ENCODE peak calls at places on chromosomes 3 and 15, in five cellular contexts. F, P, T, V and Z are unnamed samples.

GRCh38 chr3:51751287-51751686 is 27.8 kb downstream of the IQCF6 start:
- ATAC-seq in F (no peak), P (no peak), T (no peak), V (no peak), Z (no peak)

GRCh38 chr15:65084500-65085206 is 8.1 kb downstream of the KBTBD13 start:
- ATAC-seq in F (no peak), P (no peak), T (no peak), V (no peak), Z (no peak)

GRCh38 chr15:81375461-81375860 is 1.4 kb upstream of the TMC3 start:
- ATAC-seq in F (no peak), P (no peak), T (no peak), V (no peak), Z (no peak)

GRCh38 chr15:38587214-38587613 is 22.6 kb upstream of the RASGRP1 start:
- ATAC-seq in F (no peak), P (peak; percentile 24), T (no peak), V (no peak), Z (no peak)

GRCh38 chr3:10609134-10609533 is 103.7 kb upstream of the ATP2B2 start:
- ATAC-seq in F (no peak), P (no peak), T (no peak), V (no peak), Z (no peak)

GRCh38 chr15:89070197-89071124 is 17.8 kb upstream of the ABHD2 start:
- ATAC-seq in F (no peak), P (peak; percentile 40), T (no peak), V (no peak), Z (no peak)

GRCh38 chr3:12830785-12831581 is 10.4 kb downstream of the RPL32 start:
- ATAC-seq in F (peak; percentile 3), P (no peak), T (peak; percentile 4), V (no peak), Z (peak; percentile 34)

GRCh38 chr3:139297588-139298311 is 46.1 kb upstream of the MRPS22 start:
- ATAC-seq in F (no peak), P (no peak), T (no peak), V (no peak), Z (no peak)

GRCh38 chr3:16801223-16801622 is 83.5 kb upstream of the PLCL2 start:
- ATAC-seq in F (peak; percentile 48), P (peak; percentile 25), T (peak; percentile 27), V (no peak), Z (no peak)

GRCh38 chr15:78021761-78022160 is 55.8 kb downstream of the TBC1D2B start:
- ATAC-seq in F (no peak), P (no peak), T (no peak), V (no peak), Z (no peak)

GRCh38 chr3:196643201-196643749 is 3.8 kb downstream of the NRROS start:
- ATAC-seq in F (no peak), P (peak; percentile 60), T (peak; percentile 29), V (no peak), Z (peak; percentile 72)

GRCh38 chr3:159978353-159978752 is 10.3 kb upstream of the IL12A start:
- ATAC-seq in F (no peak), P (peak; percentile 94), T (peak; percentile 76), V (no peak), Z (no peak)

GRCh38 chr15:77144492-77145070 is 73.7 kb upstream of the TSPAN3 start:
- ATAC-seq in F (no peak), P (no peak), T (peak; percentile 70), V (no peak), Z (no peak)

GRCh38 chr3:9347887-9348286 is 15.0 kb upstream of the THUMPD3 start:
- ATAC-seq in F (no peak), P (no peak), T (no peak), V (no peak), Z (peak; percentile 58)

GRCh38 chr3:172776049-172776717 is 25.7 kb downstream of the ECT2 start:
- ATAC-seq in F (no peak), P (no peak), T (no peak), V (no peak), Z (no peak)

GRCh38 chr15:36040173-36040572 is 494.2 kb upstream of the DPH6 start:
- ATAC-seq in F (no peak), P (no peak), T (no peak), V (no peak), Z (no peak)

GRCh38 chr3:136929984-136930671 is 27.7 kb upstream of the IL20RB start:
- ATAC-seq in F (no peak), P (peak; percentile 87), T (no peak), V (peak; percentile 75), Z (peak; percentile 80)

GRCh38 chr3:190608850-190609589 is 95.1 kb downstream of the IL1RAP start:
- ATAC-seq in F (no peak), P (no peak), T (no peak), V (no peak), Z (no peak)

GRCh38 chr15:48924528-48925393 is 39.0 kb downstream of the SHC4 start:
- ATAC-seq in F (no peak), P (no peak), T (peak; percentile 41), V (peak; percentile 67), Z (no peak)

GRCh38 chr3:183540501-183541234 is 14.8 kb downstream of the KLHL6 start:
- ATAC-seq in F (no peak), P (peak; percentile 32), T (no peak), V (no peak), Z (no peak)

GRCh38 chr15:53033709-53034108 is 243.6 kb upstream of the ONECUT1 start:
- ATAC-seq in F (no peak), P (no peak), T (no peak), V (no peak), Z (no peak)

GRCh38 chr15:57635300-57635944 is 43.7 kb downstream of the MYZAP start:
- ATAC-seq in F (peak; percentile 86), P (peak; percentile 79), T (peak; percentile 85), V (peak; percentile 93), Z (no peak)

GRCh38 chr3:126743350-126743749 is 39.3 kb downstream of the CHCHD6 start:
- ATAC-seq in F (no peak), P (no peak), T (no peak), V (no peak), Z (no peak)

GRCh38 chr15:90004252-90004651 is 3.1 kb downstream of the ZNF710 start:
- ATAC-seq in F (no peak), P (no peak), T (no peak), V (no peak), Z (peak; percentile 12)

GRCh38 chr3:142670120-142670519 is 53.7 kb upstream of the TRPC1 start:
- ATAC-seq in F (no peak), P (no peak), T (no peak), V (no peak), Z (no peak)

GRCh38 chr3:186826978-186827857 is 15.3 kb upstream of the ADIPOQ start:
- ATAC-seq in F (peak; percentile 96), P (peak; percentile 98), T (peak; percentile 94), V (peak; percentile 87), Z (peak; percentile 95)

GRCh38 chr15:81608309-81608829 is 234.4 kb upstream of the TMC3 start:
- ATAC-seq in F (no peak), P (no peak), T (no peak), V (no peak), Z (no peak)

GRCh38 chr3:46110701-46111493 is 83.6 kb upstream of the XCR1 start:
- ATAC-seq in F (peak; percentile 75), P (peak; percentile 89), T (peak; percentile 78), V (peak; percentile 31), Z (peak; percentile 73)